ENCODE peak calls at places on chromosomes 1 and 21, in five cellular contexts. One of them, this sample, is unnamed.
A peak's percentile ranks its signal among the peaks of the same experiment; 100 is the strongest.

GRCh38 chr1:245079021-245079609 is 75.7 kb upstream of the KIF26B start:
- DNase-seq in IMR-90: peak; percentile 77
- DNase-seq in K562: peak; percentile 47
- DNase-seq in H1: no peak
- DNase-seq in HepG2: peak; percentile 29
- DNase-seq in this sample: peak; percentile 59

GRCh38 chr1:192382758-192383157 is 66.0 kb downstream of the RGS21 start:
- DNase-seq in IMR-90: no peak
- DNase-seq in K562: no peak
- DNase-seq in H1: no peak
- DNase-seq in HepG2: peak; percentile 1
- DNase-seq in this sample: peak; percentile 7

GRCh38 chr1:161706483-161707347 is at the start of gene FCRLA:
- DNase-seq in IMR-90: peak; percentile 97
- DNase-seq in K562: peak; percentile 55
- DNase-seq in H1: no peak
- DNase-seq in HepG2: no peak
- DNase-seq in this sample: no peak

GRCh38 chr1:109299087-109299983 is 7.5 kb downstream of the MYBPHL start:
- DNase-seq in IMR-90: peak; percentile 97
- DNase-seq in K562: peak; percentile 38
- DNase-seq in H1: no peak
- DNase-seq in HepG2: peak; percentile 98
- DNase-seq in this sample: no peak

GRCh38 chr1:156804572-156805243 is 11.9 kb downstream of the SH2D2A start:
- DNase-seq in IMR-90: peak; percentile 51
- DNase-seq in K562: peak; percentile 33
- DNase-seq in H1: no peak
- DNase-seq in HepG2: no peak
- DNase-seq in this sample: no peak

GRCh38 chr1:85417876-85418275 is 47.1 kb downstream of the DDAH1 start:
- DNase-seq in IMR-90: no peak
- DNase-seq in K562: no peak
- DNase-seq in H1: no peak
- DNase-seq in HepG2: no peak
- DNase-seq in this sample: no peak

GRCh38 chr1:25697426-25698220 is 81.0 kb downstream of the MAN1C1 start:
- DNase-seq in IMR-90: no peak
- DNase-seq in K562: no peak
- DNase-seq in H1: no peak
- DNase-seq in HepG2: no peak
- DNase-seq in this sample: no peak

GRCh38 chr1:170445096-170445495 is 86.9 kb upstream of the GORAB start:
- DNase-seq in IMR-90: peak; percentile 84
- DNase-seq in K562: no peak
- DNase-seq in H1: no peak
- DNase-seq in HepG2: no peak
- DNase-seq in this sample: no peak

GRCh38 chr1:171141336-171142051 is 43.6 kb upstream of the FMO2 start:
- DNase-seq in IMR-90: peak; percentile 96
- DNase-seq in K562: no peak
- DNase-seq in H1: no peak
- DNase-seq in HepG2: no peak
- DNase-seq in this sample: no peak

GRCh38 chr1:81758213-81758612 is 42.5 kb upstream of the ADGRL2 start:
- DNase-seq in IMR-90: no peak
- DNase-seq in K562: no peak
- DNase-seq in H1: no peak
- DNase-seq in HepG2: no peak
- DNase-seq in this sample: no peak

GRCh38 chr1:199298825-199299224 is 660.0 kb downstream of the PTPRC start:
- DNase-seq in IMR-90: peak; percentile 11
- DNase-seq in K562: no peak
- DNase-seq in H1: no peak
- DNase-seq in HepG2: no peak
- DNase-seq in this sample: no peak

GRCh38 chr1:229643996-229644748 is 18.1 kb downstream of the URB2 start:
- DNase-seq in IMR-90: no peak
- DNase-seq in K562: no peak
- DNase-seq in H1: no peak
- DNase-seq in HepG2: no peak
- DNase-seq in this sample: no peak

GRCh38 chr1:28553229-28553930 is 495 bp downstream of the TRNAU1AP start:
- DNase-seq in IMR-90: peak; percentile 51
- DNase-seq in K562: peak; percentile 68
- DNase-seq in H1: no peak
- DNase-seq in HepG2: no peak
- DNase-seq in this sample: no peak

GRCh38 chr1:12518956-12519707 is 98.9 kb downstream of the DHRS3 start:
- DNase-seq in IMR-90: peak; percentile 63
- DNase-seq in K562: no peak
- DNase-seq in H1: no peak
- DNase-seq in HepG2: no peak
- DNase-seq in this sample: no peak

DNA sequence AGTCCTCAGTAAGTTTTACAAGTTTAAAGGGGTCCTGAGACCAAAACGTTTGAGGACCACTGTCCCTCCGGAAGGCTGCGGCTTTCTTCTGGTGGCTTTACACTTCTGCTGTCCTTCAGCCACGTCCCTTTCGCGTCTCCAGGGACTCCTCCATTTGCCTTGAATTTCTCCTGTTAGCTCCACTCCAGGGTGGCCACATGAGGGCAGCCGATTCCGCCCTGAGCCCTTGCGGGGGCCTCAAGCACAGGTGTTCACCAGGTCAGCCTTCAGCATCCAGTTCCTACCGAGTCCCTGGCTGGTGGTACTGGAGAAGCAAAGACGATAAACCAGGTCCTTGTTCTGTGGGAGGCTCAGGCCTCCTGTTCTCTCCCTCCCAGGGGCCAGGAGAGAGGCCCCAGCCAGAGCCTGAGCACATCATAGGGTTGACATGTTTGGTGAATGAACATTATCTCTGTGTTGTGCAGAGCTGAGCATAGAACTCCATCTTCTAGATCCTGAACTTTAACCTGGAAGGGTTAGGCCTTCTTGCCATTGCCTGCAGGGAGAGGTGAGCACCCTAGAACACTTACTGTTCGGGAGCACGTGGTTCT is 27.4 kb upstream of the COQ8A start:
- DNase-seq in IMR-90: peak; percentile 6
- DNase-seq in K562: peak; percentile 78
- DNase-seq in H1: peak; percentile 76
- DNase-seq in HepG2: peak; percentile 76
- DNase-seq in this sample: peak; percentile 44
- TF ChIP-seq MAFK in IMR-90: no peak
- TF ChIP-seq MAFK in K562: no peak
- TF ChIP-seq MAFK in H1: no peak
- TF ChIP-seq MAFK in HepG2: no peak
- TF ChIP-seq MAFK in this sample: no peak

GRCh38 chr1:235739124-235739523 is 89.5 kb upstream of the GNG4 start:
- DNase-seq in IMR-90: peak; percentile 85
- DNase-seq in K562: no peak
- DNase-seq in H1: no peak
- DNase-seq in HepG2: peak; percentile 25
- DNase-seq in this sample: no peak
- TF ChIP-seq MAFK in IMR-90: no peak
- TF ChIP-seq MAFK in K562: no peak
- TF ChIP-seq MAFK in H1: no peak
- TF ChIP-seq MAFK in HepG2: no peak
- TF ChIP-seq MAFK in this sample: no peak

GRCh38 chr1:185207178-185207577 is 50.2 kb downstream of the SWT1 start:
- DNase-seq in IMR-90: no peak
- DNase-seq in K562: peak; percentile 39
- DNase-seq in H1: no peak
- DNase-seq in HepG2: no peak
- DNase-seq in this sample: no peak

GRCh38 chr1:185207980-185208602 is 51.1 kb downstream of the SWT1 start:
- DNase-seq in IMR-90: peak; percentile 5
- DNase-seq in K562: no peak
- DNase-seq in H1: no peak
- DNase-seq in HepG2: no peak
- DNase-seq in this sample: no peak

GRCh38 chr1:185213086-185213485 is 56.1 kb downstream of the SWT1 start:
- DNase-seq in IMR-90: peak; percentile 60
- DNase-seq in K562: no peak
- DNase-seq in H1: no peak
- DNase-seq in HepG2: no peak
- DNase-seq in this sample: no peak

GRCh38 chr1:185208626-185209170 is 51.7 kb downstream of the SWT1 start:
- DNase-seq in IMR-90: peak; percentile 2
- DNase-seq in K562: no peak
- DNase-seq in H1: no peak
- DNase-seq in HepG2: no peak
- DNase-seq in this sample: no peak
- TF ChIP-seq MAFK in IMR-90: no peak
- TF ChIP-seq MAFK in K562: no peak
- TF ChIP-seq MAFK in H1: no peak
- TF ChIP-seq MAFK in HepG2: no peak
- TF ChIP-seq MAFK in this sample: no peak

DNA sequence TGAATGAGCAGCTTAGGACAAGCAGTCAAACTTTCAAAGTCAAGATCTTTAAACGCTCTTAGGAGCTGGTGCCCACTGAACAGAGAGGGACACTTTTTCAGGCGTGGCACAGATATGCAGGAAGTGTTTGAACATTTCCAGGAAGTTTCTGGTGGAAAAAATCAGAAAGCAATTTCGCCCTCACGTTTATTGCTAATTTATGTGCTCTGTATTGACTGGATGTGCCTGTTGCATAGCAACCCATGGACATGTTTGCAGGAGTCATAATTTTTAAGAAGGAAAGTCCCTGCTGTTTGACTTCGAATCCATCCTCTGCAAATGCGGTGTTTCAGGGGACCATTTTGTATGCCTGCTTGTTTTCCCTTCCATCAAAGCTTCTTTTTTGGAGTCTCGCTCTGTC is 239.8 kb upstream of the IRF2BP2 start:
- DNase-seq in IMR-90: no peak
- DNase-seq in K562: no peak
- DNase-seq in H1: no peak
- DNase-seq in HepG2: no peak
- DNase-seq in this sample: no peak
- TF ChIP-seq MAFK in IMR-90: no peak
- TF ChIP-seq MAFK in K562: no peak
- TF ChIP-seq MAFK in H1: no peak
- TF ChIP-seq MAFK in HepG2: no peak
- TF ChIP-seq MAFK in this sample: no peak

DNA sequence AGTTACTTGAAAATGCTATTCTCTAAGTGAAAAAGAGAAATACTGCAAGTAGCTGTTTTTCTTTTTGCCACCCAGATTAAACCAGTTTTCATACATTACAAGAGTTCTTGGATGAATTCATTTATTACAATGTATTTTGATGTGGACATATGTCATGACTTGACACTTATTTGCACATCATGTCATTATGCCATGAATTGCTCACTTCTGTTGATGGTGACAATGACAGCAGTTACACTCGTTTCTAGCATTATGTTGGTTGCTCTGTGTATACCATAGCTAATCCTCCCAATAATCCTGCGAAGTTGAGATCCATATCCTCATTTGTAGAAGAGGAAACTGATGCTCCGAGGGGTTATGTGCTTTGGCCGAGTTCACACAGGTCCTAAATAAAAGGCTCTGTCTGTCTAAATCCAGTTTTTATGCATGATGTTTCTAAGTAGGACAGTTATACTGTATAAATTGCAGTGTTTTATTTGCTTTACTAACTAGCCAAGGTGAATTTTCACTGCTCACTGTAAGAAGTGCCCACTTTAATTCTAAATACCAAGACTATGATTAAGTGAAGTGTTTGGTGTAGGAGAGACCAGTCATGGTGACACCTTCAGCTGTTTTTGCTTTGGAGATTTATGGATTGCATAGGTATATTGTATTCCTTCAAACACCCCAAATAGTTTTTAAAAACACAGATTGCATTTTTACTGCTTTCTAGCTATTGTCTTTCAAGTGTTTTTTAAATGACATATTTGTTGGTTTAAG is 56.7 kb downstream of the PRDM2 start:
- DNase-seq in IMR-90: no peak
- DNase-seq in K562: no peak
- DNase-seq in H1: no peak
- DNase-seq in HepG2: no peak
- DNase-seq in this sample: no peak
- TF ChIP-seq MAFK in IMR-90: no peak
- TF ChIP-seq MAFK in K562: no peak
- TF ChIP-seq MAFK in H1: no peak
- TF ChIP-seq MAFK in HepG2: no peak
- TF ChIP-seq MAFK in this sample: peak; percentile 9

GRCh38 chr21:39444406-39445145 is 1.0 kb downstream of the LCA5L start:
- DNase-seq in IMR-90: peak; percentile 58
- DNase-seq in K562: peak; percentile 30
- DNase-seq in H1: no peak
- DNase-seq in HepG2: no peak
- DNase-seq in this sample: no peak

GRCh38 chr21:39445339-39446269 is at the start of gene LCA5L:
- DNase-seq in IMR-90: peak; percentile 81
- DNase-seq in K562: peak; percentile 97
- DNase-seq in H1: peak; percentile 97
- DNase-seq in HepG2: peak; percentile 76
- DNase-seq in this sample: peak; percentile 70

GRCh38 chr21:39447264-39447663 is 1.7 kb upstream of the LCA5L start:
- DNase-seq in IMR-90: no peak
- DNase-seq in K562: no peak
- DNase-seq in H1: no peak
- DNase-seq in HepG2: no peak
- DNase-seq in this sample: no peak

GRCh38 chr21:39439232-39439631 is 6.3 kb downstream of the LCA5L start:
- DNase-seq in IMR-90: no peak
- DNase-seq in K562: no peak
- DNase-seq in H1: no peak
- DNase-seq in HepG2: no peak
- DNase-seq in this sample: no peak

DNA sequence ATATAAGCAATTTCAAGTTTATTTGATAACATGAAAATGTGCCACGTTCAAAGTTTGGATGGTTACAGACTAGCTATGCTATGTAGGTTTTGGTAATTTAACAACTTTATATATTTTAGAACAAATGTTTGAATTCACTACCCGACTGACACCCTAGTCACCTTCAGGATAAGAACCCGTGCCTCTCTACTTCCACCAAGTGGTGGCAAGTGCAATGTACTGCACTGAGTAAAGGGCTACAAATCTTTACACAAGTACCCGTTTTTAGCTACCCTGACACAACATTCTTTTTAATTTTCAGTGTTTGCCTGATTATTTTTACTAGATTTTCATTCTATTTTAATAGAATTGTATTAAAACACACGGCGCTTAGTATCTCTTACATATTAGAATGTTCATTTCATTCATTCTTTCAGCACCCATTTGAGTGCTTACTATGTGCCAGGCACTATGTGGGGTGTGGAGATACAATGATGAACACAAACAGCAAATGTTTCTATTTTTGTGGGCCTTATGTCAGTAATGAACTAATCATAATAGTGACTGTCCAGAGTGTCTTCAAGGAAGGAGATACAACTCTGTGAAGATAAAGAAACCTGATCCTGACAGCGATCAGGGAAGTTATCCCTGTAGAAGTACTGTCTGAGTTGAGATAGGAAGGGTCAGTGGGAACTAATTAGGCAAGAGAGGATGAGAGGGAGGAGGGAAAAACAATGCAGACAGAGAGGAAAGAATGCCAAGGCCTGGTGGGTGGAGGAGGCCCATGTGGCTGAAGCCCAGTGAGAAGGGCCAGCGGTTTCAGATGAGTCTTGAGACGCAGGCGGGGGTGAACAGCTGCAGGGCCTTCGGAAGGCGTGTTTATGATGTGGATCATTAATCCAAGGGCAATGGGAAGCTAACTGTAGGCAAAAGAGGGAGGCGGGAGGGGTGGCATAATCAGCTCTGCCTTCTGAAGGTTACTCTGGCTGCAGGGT is 3.8 kb downstream of the LCA5L start:
- DNase-seq in IMR-90: peak; percentile 68
- DNase-seq in K562: peak; percentile 83
- DNase-seq in H1: no peak
- DNase-seq in HepG2: peak; percentile 45
- DNase-seq in this sample: peak; percentile 36
- TF ChIP-seq MAFK in IMR-90: no peak
- TF ChIP-seq MAFK in K562: no peak
- TF ChIP-seq MAFK in H1: no peak
- TF ChIP-seq MAFK in HepG2: no peak
- TF ChIP-seq MAFK in this sample: no peak

This sample was measured in A549.